ENCODE peak calls at places on chromosomes 2 and 18, in six cellular contexts. One of them, this sample, is unnamed.
A peak's percentile ranks its signal among the peaks of the same experiment; 100 is the strongest.

GRCh38 chr2:187546762-187547333 is 7.4 kb downstream of the TFPI start:
- DNase-seq in AG04450: no peak
- DNase-seq in right atrium auricular region: no peak
- DNase-seq in cardiac septum: no peak
- DNase-seq in GM12891: no peak
- DNase-seq in BJ: no peak
- DNase-seq in this sample: no peak

GRCh38 chr2:217903859-217904613 is 98.8 kb downstream of the TNS1 start:
- DNase-seq in right atrium auricular region: peak; percentile 96
- DNase-seq in AG04450: no peak
- DNase-seq in BJ: no peak
- DNase-seq in cardiac septum: peak; percentile 89
- DNase-seq in GM12891: no peak
- DNase-seq in this sample: no peak

GRCh38 chr2:72204782-72205545 is 57.3 kb upstream of the CYP26B1 start:
- DNase-seq in GM12891: no peak
- DNase-seq in BJ: no peak
- DNase-seq in AG04450: no peak
- DNase-seq in right atrium auricular region: no peak
- DNase-seq in cardiac septum: no peak
- DNase-seq in this sample: no peak

GRCh38 chr2:41720702-41721344 is 327.0 kb upstream of the PKDCC start:
- DNase-seq in AG04450: no peak
- DNase-seq in GM12891: no peak
- DNase-seq in BJ: no peak
- DNase-seq in cardiac septum: no peak
- DNase-seq in right atrium auricular region: no peak
- DNase-seq in this sample: no peak

GRCh38 chr18:47283476-47283875 is 32.0 kb upstream of the SKOR2 start:
- DNase-seq in right atrium auricular region: no peak
- DNase-seq in BJ: no peak
- DNase-seq in GM12891: no peak
- DNase-seq in cardiac septum: no peak
- DNase-seq in AG04450: no peak
- DNase-seq in this sample: no peak

GRCh38 chr2:73238149-73238548 is 4.0 kb downstream of the CCT7 start:
- DNase-seq in cardiac septum: no peak
- DNase-seq in BJ: no peak
- DNase-seq in AG04450: no peak
- DNase-seq in right atrium auricular region: no peak
- DNase-seq in GM12891: no peak
- DNase-seq in this sample: no peak

GRCh38 chr18:55387139-55387984 is 200.6 kb downstream of the TCF4 start:
- DNase-seq in AG04450: no peak
- DNase-seq in GM12891: no peak
- DNase-seq in BJ: no peak
- DNase-seq in right atrium auricular region: no peak
- DNase-seq in cardiac septum: no peak
- DNase-seq in this sample: no peak

GRCh38 chr2:51027442-51027841 is 4.5 kb downstream of the NRXN1 start:
- DNase-seq in cardiac septum: no peak
- DNase-seq in BJ: no peak
- DNase-seq in right atrium auricular region: no peak
- DNase-seq in AG04450: no peak
- DNase-seq in GM12891: no peak
- DNase-seq in this sample: no peak

GRCh38 chr18:46134920-46135675 is 30.9 kb downstream of the HAUS1 start:
- DNase-seq in right atrium auricular region: no peak
- DNase-seq in cardiac septum: no peak
- DNase-seq in AG04450: no peak
- DNase-seq in GM12891: no peak
- DNase-seq in BJ: no peak
- DNase-seq in this sample: no peak

GRCh38 chr2:148604927-148605326 is 39.6 kb upstream of the EPC2 start:
- DNase-seq in cardiac septum: no peak
- DNase-seq in BJ: no peak
- DNase-seq in GM12891: no peak
- DNase-seq in right atrium auricular region: no peak
- DNase-seq in AG04450: no peak
- DNase-seq in this sample: no peak

GRCh38 chr2:4914551-4914950 is 777.6 kb upstream of the SOX11 start:
- DNase-seq in BJ: no peak
- DNase-seq in cardiac septum: no peak
- DNase-seq in AG04450: no peak
- DNase-seq in right atrium auricular region: no peak
- DNase-seq in GM12891: no peak
- DNase-seq in this sample: peak; percentile 15

GRCh38 chr2:148103946-148104345 is 83.1 kb downstream of the MBD5 start:
- DNase-seq in right atrium auricular region: no peak
- DNase-seq in BJ: no peak
- DNase-seq in AG04450: no peak
- DNase-seq in cardiac septum: no peak
- DNase-seq in GM12891: no peak
- DNase-seq in this sample: no peak

GRCh38 chr2:236858661-236859060 is 227.0 kb upstream of the COPS8 start:
- DNase-seq in BJ: no peak
- DNase-seq in cardiac septum: no peak
- DNase-seq in GM12891: no peak
- DNase-seq in right atrium auricular region: peak; percentile 54
- DNase-seq in AG04450: no peak
- DNase-seq in this sample: no peak

GRCh38 chr2:37472959-37473358 is 128.5 kb downstream of the QPCT start:
- DNase-seq in cardiac septum: no peak
- DNase-seq in AG04450: no peak
- DNase-seq in BJ: no peak
- DNase-seq in GM12891: no peak
- DNase-seq in right atrium auricular region: no peak
- DNase-seq in this sample: no peak

GRCh38 chr2:53949457-53949856 is 21.3 kb downstream of the PSME4 start:
- DNase-seq in BJ: no peak
- DNase-seq in GM12891: no peak
- DNase-seq in AG04450: no peak
- DNase-seq in right atrium auricular region: no peak
- DNase-seq in cardiac septum: no peak
- DNase-seq in this sample: no peak

GRCh38 chr2:85183078-85183477 is 49.9 kb downstream of the TCF7L1 start:
- DNase-seq in cardiac septum: no peak
- DNase-seq in AG04450: no peak
- DNase-seq in right atrium auricular region: no peak
- DNase-seq in BJ: no peak
- DNase-seq in GM12891: no peak
- DNase-seq in this sample: no peak

GRCh38 chr2:190996338-190996946 is 17.5 kb downstream of the STAT1 start:
- DNase-seq in GM12891: peak; percentile 15
- DNase-seq in cardiac septum: no peak
- DNase-seq in right atrium auricular region: no peak
- DNase-seq in AG04450: no peak
- DNase-seq in BJ: no peak
- DNase-seq in this sample: no peak

GRCh38 chr18:10519999-10520935 is 5.6 kb upstream of the NAPG start:
- DNase-seq in GM12891: peak; percentile 45
- DNase-seq in cardiac septum: peak; percentile 82
- DNase-seq in AG04450: peak; percentile 77
- DNase-seq in right atrium auricular region: peak; percentile 93
- DNase-seq in BJ: peak; percentile 56
- DNase-seq in this sample: peak; percentile 97

GRCh38 chr2:172134270-172134669 is 31.6 kb upstream of the DLX2 start:
- DNase-seq in BJ: no peak
- DNase-seq in right atrium auricular region: no peak
- DNase-seq in GM12891: no peak
- DNase-seq in AG04450: no peak
- DNase-seq in cardiac septum: no peak
- DNase-seq in this sample: no peak

GRCh38 chr2:32485399-32485798 is 128.6 kb downstream of the BIRC6 start:
- DNase-seq in AG04450: no peak
- DNase-seq in right atrium auricular region: no peak
- DNase-seq in cardiac septum: no peak
- DNase-seq in BJ: peak; percentile 26
- DNase-seq in GM12891: no peak
- DNase-seq in this sample: no peak

GRCh38 chr2:215548714-215549113 is 112.8 kb upstream of the FN1 start:
- DNase-seq in right atrium auricular region: no peak
- DNase-seq in GM12891: no peak
- DNase-seq in AG04450: no peak
- DNase-seq in BJ: no peak
- DNase-seq in cardiac septum: no peak
- DNase-seq in this sample: no peak

GRCh38 chr2:96948483-96949152 is 37.8 kb downstream of the FAM178B start:
- DNase-seq in cardiac septum: no peak
- DNase-seq in right atrium auricular region: no peak
- DNase-seq in AG04450: no peak
- DNase-seq in BJ: no peak
- DNase-seq in GM12891: no peak
- DNase-seq in this sample: no peak

GRCh38 chr18:9094307-9095226 is 7.9 kb upstream of the NDUFV2 start:
- DNase-seq in right atrium auricular region: no peak
- DNase-seq in GM12891: no peak
- DNase-seq in cardiac septum: no peak
- DNase-seq in BJ: peak; percentile 57
- DNase-seq in AG04450: peak; percentile 79
- DNase-seq in this sample: no peak

GRCh38 chr2:201854841-201855240 is 48.5 kb downstream of the CDK15 start:
- DNase-seq in right atrium auricular region: no peak
- DNase-seq in GM12891: no peak
- DNase-seq in BJ: no peak
- DNase-seq in cardiac septum: no peak
- DNase-seq in AG04450: peak; percentile 49
- DNase-seq in this sample: no peak

GRCh38 chr2:70087703-70088507 is 628 bp downstream of the PCBP1 start:
- DNase-seq in right atrium auricular region: peak; percentile 69
- DNase-seq in AG04450: no peak
- DNase-seq in BJ: no peak
- DNase-seq in cardiac septum: peak; percentile 88
- DNase-seq in GM12891: no peak
- DNase-seq in this sample: no peak

GRCh38 chr18:57446322-57446721 is 11.1 kb downstream of the ONECUT2 start:
- DNase-seq in AG04450: no peak
- DNase-seq in BJ: no peak
- DNase-seq in GM12891: no peak
- DNase-seq in cardiac septum: no peak
- DNase-seq in right atrium auricular region: no peak
- DNase-seq in this sample: no peak

GRCh38 chr2:148303166-148303565 is 282.3 kb downstream of the MBD5 start:
- DNase-seq in cardiac septum: no peak
- DNase-seq in AG04450: no peak
- DNase-seq in GM12891: no peak
- DNase-seq in right atrium auricular region: no peak
- DNase-seq in BJ: no peak
- DNase-seq in this sample: peak; percentile 76

GRCh38 chr2:195543063-195543462 is 114.0 kb upstream of the SLC39A10 start:
- DNase-seq in BJ: no peak
- DNase-seq in GM12891: no peak
- DNase-seq in AG04450: no peak
- DNase-seq in cardiac septum: no peak
- DNase-seq in right atrium auricular region: no peak
- DNase-seq in this sample: no peak

This sample was measured in astrocyte of the cerebellum.